ENCODE peak calls at places on chromosomes 1 and 21, in four cellular contexts. R, Y, G and N are unnamed samples.

GRCh38 chr1:184759097-184759496 is 4.4 kb upstream of the EDEM3 start:
- DNase-seq in R (no peak), Y (no peak), G (no peak), N (no peak)

GRCh38 chr1:177780096-177780700 is 189.7 kb downstream of the SEC16B start:
- DNase-seq in R (no peak), Y (no peak), G (peak), N (peak)

GRCh38 chr1:43452789-43453441 is 816 bp downstream of the HYI start:
- DNase-seq in R (no peak), Y (no peak), G (no peak), N (peak)

GRCh38 chr1:154745286-154745731 is 124.8 kb downstream of the KCNN3 start:
- DNase-seq in R (no peak), Y (no peak), G (no peak), N (no peak)

GRCh38 chr21:42527489-42528158 is 14.0 kb downstream of the SLC37A1 start:
- DNase-seq in R (peak), Y (no peak), G (no peak), N (no peak)

GRCh38 chr1:212147581-212148033 is 112.1 kb downstream of the DTL start:
- DNase-seq in R (no peak), Y (no peak), G (no peak), N (no peak)

GRCh38 chr1:222372221-222372620 is 175.7 kb downstream of the HHIPL2 start:
- DNase-seq in R (no peak), Y (no peak), G (no peak), N (no peak)

GRCh38 chr1:213858581-213858980 is 129.2 kb upstream of the PROX1 start:
- DNase-seq in R (no peak), Y (no peak), G (no peak), N (no peak)

GRCh38 chr1:201739492-201740085 is 89.4 kb upstream of the IPO9 start:
- DNase-seq in R (peak), Y (peak), G (no peak), N (no peak)

GRCh38 chr1:41626146-41626545 is 141.7 kb upstream of the EDN2 start:
- DNase-seq in R (no peak), Y (no peak), G (no peak), N (no peak)

GRCh38 chr1:6265173-6265572 is 4.3 kb upstream of the GPR153 start:
- DNase-seq in R (no peak), Y (no peak), G (no peak), N (no peak)

GRCh38 chr21:44958471-44959191 is 18.8 kb downstream of the SLX9 start:
- DNase-seq in R (no peak), Y (peak), G (no peak), N (no peak)

GRCh38 chr1:86507935-86508582 is 38.8 kb upstream of the CLCA4 start:
- DNase-seq in R (no peak), Y (no peak), G (no peak), N (no peak)

GRCh38 chr1:205648212-205648910 is 16.6 kb upstream of the ELK4 start:
- DNase-seq in R (no peak), Y (no peak), G (no peak), N (no peak)